ENCODE peak calls at places on chromosomes 13 and 19, in eight cellular contexts. One of them, this sample, is unnamed.

GRCh38 chr19:58513694-58514563 is 2.1 kb upstream of the SLC27A5 start:
- DNase-seq in transverse colon: peak; percentile 94
- DNase-seq in activated CD4-positive, alpha-beta T cell treated with anti-CD3 and anti-CD28 coated beads for 4 hours: peak; percentile 91
- DNase-seq in left colon: peak; percentile 91
- DNase-seq in activated gamma-delta T cell treated with Interleukin-2 at 50 U/mL for 16 hours: peak; percentile 91
- DNase-seq in stomach: peak; percentile 94
- DNase-seq in HT1080: peak; percentile 57
- DNase-seq in ureter: peak; percentile 89
- DNase-seq in this sample: peak; percentile 93

GRCh38 chr13:61123533-61124269 is 291.9 kb downstream of the PCDH20 start:
- DNase-seq in transverse colon: no peak
- DNase-seq in activated CD4-positive, alpha-beta T cell treated with anti-CD3 and anti-CD28 coated beads for 4 hours: no peak
- DNase-seq in left colon: no peak
- DNase-seq in activated gamma-delta T cell treated with Interleukin-2 at 50 U/mL for 16 hours: no peak
- DNase-seq in stomach: no peak
- DNase-seq in HT1080: no peak
- DNase-seq in ureter: no peak
- DNase-seq in this sample: no peak

GRCh38 chr13:37058801-37059135 is 720 bp downstream of the SUPT20H start:
- DNase-seq in transverse colon: no peak
- DNase-seq in activated CD4-positive, alpha-beta T cell treated with anti-CD3 and anti-CD28 coated beads for 4 hours: no peak
- DNase-seq in left colon: no peak
- DNase-seq in activated gamma-delta T cell treated with Interleukin-2 at 50 U/mL for 16 hours: peak; percentile 26
- DNase-seq in stomach: no peak
- DNase-seq in HT1080: no peak
- DNase-seq in ureter: no peak
- DNase-seq in this sample: peak; percentile 44

GRCh38 chr19:14795078-14795721 is 16.8 kb upstream of the ADGRE2 start:
- DNase-seq in transverse colon: no peak
- DNase-seq in activated CD4-positive, alpha-beta T cell treated with anti-CD3 and anti-CD28 coated beads for 4 hours: no peak
- DNase-seq in left colon: no peak
- DNase-seq in activated gamma-delta T cell treated with Interleukin-2 at 50 U/mL for 16 hours: no peak
- DNase-seq in stomach: no peak
- DNase-seq in HT1080: peak; percentile 40
- DNase-seq in ureter: no peak
- DNase-seq in this sample: no peak

GRCh38 chr13:112742583-112742982 is 52.7 kb downstream of the ATP11A start:
- DNase-seq in transverse colon: no peak
- DNase-seq in activated CD4-positive, alpha-beta T cell treated with anti-CD3 and anti-CD28 coated beads for 4 hours: no peak
- DNase-seq in left colon: no peak
- DNase-seq in activated gamma-delta T cell treated with Interleukin-2 at 50 U/mL for 16 hours: no peak
- DNase-seq in stomach: no peak
- DNase-seq in HT1080: no peak
- DNase-seq in ureter: no peak
- DNase-seq in this sample: no peak

GRCh38 chr13:28659611-28659970 is 661 bp downstream of the POMP start:
- DNase-seq in transverse colon: no peak
- DNase-seq in activated CD4-positive, alpha-beta T cell treated with anti-CD3 and anti-CD28 coated beads for 4 hours: peak; percentile 24
- DNase-seq in left colon: no peak
- DNase-seq in activated gamma-delta T cell treated with Interleukin-2 at 50 U/mL for 16 hours: no peak
- DNase-seq in stomach: no peak
- DNase-seq in HT1080: peak; percentile 47
- DNase-seq in ureter: no peak
- DNase-seq in this sample: no peak

GRCh38 chr19:46674416-46675178 is 13.6 kb upstream of the DACT3 start:
- DNase-seq in transverse colon: no peak
- DNase-seq in activated CD4-positive, alpha-beta T cell treated with anti-CD3 and anti-CD28 coated beads for 4 hours: no peak
- DNase-seq in left colon: no peak
- DNase-seq in activated gamma-delta T cell treated with Interleukin-2 at 50 U/mL for 16 hours: no peak
- DNase-seq in stomach: no peak
- DNase-seq in HT1080: peak; percentile 27
- DNase-seq in ureter: no peak
- DNase-seq in this sample: no peak

GRCh38 chr13:108346376-108346775 is 76.9 kb downstream of the TNFSF13B start:
- DNase-seq in transverse colon: no peak
- DNase-seq in activated CD4-positive, alpha-beta T cell treated with anti-CD3 and anti-CD28 coated beads for 4 hours: peak; percentile 24
- DNase-seq in left colon: no peak
- DNase-seq in activated gamma-delta T cell treated with Interleukin-2 at 50 U/mL for 16 hours: peak; percentile 26
- DNase-seq in stomach: no peak
- DNase-seq in HT1080: no peak
- DNase-seq in ureter: no peak
- DNase-seq in this sample: no peak

GRCh38 chr19:17475541-17476115 is 5.3 kb downstream of the SLC27A1 start:
- DNase-seq in transverse colon: peak; percentile 31
- DNase-seq in activated CD4-positive, alpha-beta T cell treated with anti-CD3 and anti-CD28 coated beads for 4 hours: no peak
- DNase-seq in left colon: no peak
- DNase-seq in activated gamma-delta T cell treated with Interleukin-2 at 50 U/mL for 16 hours: no peak
- DNase-seq in stomach: peak; percentile 65
- DNase-seq in HT1080: peak; percentile 96
- DNase-seq in ureter: no peak
- DNase-seq in this sample: no peak

GRCh38 chr19:46515879-46516350 is 20.2 kb upstream of the PNMA8B start:
- DNase-seq in transverse colon: no peak
- DNase-seq in activated CD4-positive, alpha-beta T cell treated with anti-CD3 and anti-CD28 coated beads for 4 hours: peak; percentile 44
- DNase-seq in left colon: no peak
- DNase-seq in activated gamma-delta T cell treated with Interleukin-2 at 50 U/mL for 16 hours: no peak
- DNase-seq in stomach: no peak
- DNase-seq in HT1080: peak; percentile 50
- DNase-seq in ureter: no peak
- DNase-seq in this sample: no peak